ENCODE peak calls at places on chromosome 12, in eight cellular contexts. D is IMR-90, X is mesothelial cell of epicardium, Q is pancreas, T is Calu3, N is thoracic aorta, M is tibial nerve, S is cardiac muscle cell. Z is an unnamed sample.
A peak's percentile ranks its signal among the peaks of the same experiment; 100 is the strongest.

GRCh38 chr12:89082354-89082753 is 269.9 kb downstream of the DUSP6 start:
- DNase-seq in D (peak; percentile 48), X (no peak), Q (no peak), T (no peak), N (no peak), M (no peak), S (no peak), Z (no peak)

GRCh38 chr12:76158518-76159321 is 74.2 kb upstream of the NAP1L1 start:
- DNase-seq in D (peak; percentile 84), X (no peak), Q (no peak), T (peak; percentile 78), N (no peak), M (no peak), S (peak; percentile 62), Z (peak; percentile 33)

GRCh38 chr12:104604070-104604994 is 147.6 kb downstream of the CHST11 start:
- DNase-seq in D (peak; percentile 96), X (no peak), Q (no peak), T (peak; percentile 69), N (peak; percentile 73), M (peak; percentile 45), S (peak; percentile 32), Z (no peak)

GRCh38 chr12:89016970-89017778 is 335.1 kb downstream of the DUSP6 start:
- DNase-seq in D (peak; percentile 76), X (no peak), Q (no peak), T (peak; percentile 65), N (no peak), M (no peak), S (peak; percentile 83), Z (no peak)

GRCh38 chr12:71134405-71134804 is 23.4 kb downstream of the TSPAN8 start:
- DNase-seq in D (no peak), X (no peak), Q (no peak), T (no peak), N (no peak), M (no peak), S (no peak), Z (no peak)

GRCh38 chr12:61647566-61647965 is 612.6 kb upstream of the USP15 start:
- DNase-seq in D (no peak), X (no peak), Q (no peak), T (no peak), N (no peak), M (no peak), S (no peak), Z (no peak)

GRCh38 chr12:108442077-108442476 is 73.0 kb upstream of the FICD start:
- DNase-seq in D (no peak), X (no peak), Q (no peak), T (no peak), N (no peak), M (no peak), S (no peak), Z (no peak)

GRCh38 chr12:74071182-74071581 is 466.5 kb upstream of the ATXN7L3B start:
- DNase-seq in D (no peak), X (no peak), Q (no peak), T (no peak), N (no peak), M (no peak), S (no peak), Z (no peak)

GRCh38 chr12:12608557-12608957 is 3.1 kb upstream of the CREBL2 start:
- DNase-seq in D (peak; percentile 17), X (no peak), Q (no peak), T (peak; percentile 18), N (no peak), M (no peak), S (no peak), Z (no peak)
- TF ChIP-seq CTCF in D (peak; percentile 12), X (no peak), Q (no peak), T (no peak), N (no peak), M (no peak), S (no peak), Z (no peak)

GRCh38 chr12:52178984-52179383 is 12.8 kb downstream of the KRT80 start:
- DNase-seq in D (no peak), X (no peak), Q (no peak), T (no peak), N (no peak), M (no peak), S (no peak), Z (no peak)

GRCh38 chr12:52172956-52173355 is 18.9 kb downstream of the KRT80 start:
- DNase-seq in D (no peak), X (no peak), Q (no peak), T (no peak), N (no peak), M (no peak), S (no peak), Z (no peak)

GRCh38 chr12:52178443-52178842 is 13.4 kb downstream of the KRT80 start:
- DNase-seq in D (no peak), X (no peak), Q (no peak), T (no peak), N (no peak), M (no peak), S (no peak), Z (no peak)

GRCh38 chr12:52173526-52173925 is 18.3 kb downstream of the KRT80 start:
- DNase-seq in D (no peak), X (no peak), Q (no peak), T (no peak), N (no peak), M (no peak), S (no peak), Z (no peak)

GRCh38 chr12:52175411-52176350 is 16.1 kb downstream of the KRT80 start:
- DNase-seq in D (no peak), X (no peak), Q (no peak), T (no peak), N (no peak), M (no peak), S (no peak), Z (no peak)
- TF ChIP-seq CTCF in D (peak; percentile 12), X (peak; percentile 29), Q (no peak), T (no peak), N (no peak), M (no peak), S (peak; percentile 28), Z (no peak)

DNA sequence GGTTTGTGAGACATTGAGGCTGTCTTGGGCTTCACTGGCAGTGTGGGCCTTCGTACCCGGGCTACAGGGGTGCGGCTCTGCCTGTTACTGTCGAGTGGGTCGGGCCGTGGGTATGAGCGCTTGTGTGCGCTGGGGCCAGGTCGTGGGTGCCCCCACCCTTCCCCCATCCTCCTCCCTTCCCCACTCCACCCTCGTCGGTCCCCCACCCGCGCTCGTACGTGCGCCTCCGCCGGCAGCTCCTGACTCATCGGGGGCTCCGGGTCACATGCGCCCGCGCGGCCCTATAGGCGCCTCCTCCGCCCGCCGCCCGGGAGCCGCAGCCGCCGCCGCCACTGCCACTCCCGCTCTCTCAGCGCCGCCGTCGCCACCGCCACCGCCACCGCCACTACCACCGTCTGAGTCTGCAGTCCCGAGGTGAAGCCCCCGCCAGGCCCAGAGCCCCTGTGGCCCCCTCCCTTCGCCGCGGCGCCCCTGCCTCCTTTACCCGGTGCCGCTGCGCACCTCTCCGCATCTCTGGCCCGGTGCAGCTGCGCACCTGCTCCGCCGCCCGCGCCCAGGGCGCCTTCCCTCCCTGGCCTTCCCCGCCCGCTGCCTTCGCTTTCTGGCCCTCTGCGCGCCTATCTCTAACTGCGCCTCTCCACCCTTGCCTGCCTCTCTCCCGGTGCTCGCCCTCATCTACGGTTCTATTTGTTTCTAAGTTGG is at the start of gene ENO2:
- DNase-seq in D (peak; percentile 63), X (peak; percentile 71), Q (peak; percentile 87), T (peak; percentile 71), N (peak; percentile 60), M (peak; percentile 59), S (peak; percentile 80), Z (peak; percentile 71)
- TF ChIP-seq CTCF in D (no peak), X (no peak), Q (no peak), T (no peak), N (no peak), M (no peak), S (no peak), Z (no peak)

GRCh38 chr12:26031318-26031717 is 72.8 kb downstream of the RASSF8 start:
- DNase-seq in D (no peak), X (no peak), Q (no peak), T (no peak), N (no peak), M (no peak), S (no peak), Z (no peak)

GRCh38 chr12:26029741-26030033 is 71.2 kb downstream of the RASSF8 start:
- DNase-seq in D (peak; percentile 30), X (no peak), Q (no peak), T (no peak), N (no peak), M (no peak), S (no peak), Z (no peak)

GRCh38 chr12:26030371-26030770 is 71.9 kb downstream of the RASSF8 start:
- DNase-seq in D (no peak), X (no peak), Q (no peak), T (no peak), N (no peak), M (no peak), S (no peak), Z (no peak)

GRCh38 chr12:26027401-26027800 is 68.9 kb downstream of the RASSF8 start:
- DNase-seq in D (no peak), X (no peak), Q (no peak), T (peak; percentile 6), N (no peak), M (no peak), S (no peak), Z (no peak)

DNA sequence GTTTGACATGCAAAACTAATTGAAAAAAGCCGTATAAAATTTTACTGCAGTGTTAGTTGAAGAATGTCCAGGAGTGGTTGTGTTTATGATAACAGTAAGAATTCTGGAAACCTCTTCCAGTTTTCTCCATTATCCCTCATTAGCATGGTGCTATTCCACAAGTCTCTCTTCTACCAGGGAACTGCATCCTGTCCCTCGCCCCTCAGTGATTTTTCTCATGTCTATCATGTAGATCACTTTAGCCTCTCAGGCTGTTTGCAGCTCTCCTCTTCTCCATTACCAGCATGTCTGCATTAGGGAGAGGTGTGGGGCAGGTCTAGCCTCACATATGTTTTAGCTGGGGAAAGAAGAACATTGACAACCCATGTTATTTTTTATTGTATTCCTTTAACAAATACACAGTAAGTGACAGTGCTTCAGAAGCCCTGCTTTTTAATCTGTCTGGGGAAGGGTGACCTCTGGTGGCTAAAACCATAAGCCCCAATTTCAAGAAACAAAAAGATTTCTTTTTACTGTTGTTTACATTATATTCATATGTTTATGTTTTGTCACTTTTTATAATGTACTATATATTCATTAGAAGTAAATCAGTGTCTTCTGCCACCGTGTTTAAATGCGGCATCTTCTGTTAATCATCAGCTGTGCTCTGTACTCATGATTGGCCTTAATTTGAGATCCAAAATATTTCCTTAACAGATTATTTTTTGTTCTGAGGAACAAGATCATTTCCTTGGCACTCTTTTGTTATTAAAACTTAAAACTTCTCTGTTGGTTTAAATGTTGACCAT is 70.7 kb downstream of the RASSF8 start:
- DNase-seq in D (peak; percentile 67), X (no peak), Q (no peak), T (peak; percentile 52), N (no peak), M (no peak), S (peak; percentile 47), Z (no peak)
- TF ChIP-seq CTCF in D (peak; percentile 84), X (peak; percentile 59), Q (peak; percentile 54), T (peak; percentile 51), N (peak; percentile 74), M (peak; percentile 80), S (peak; percentile 74), Z (peak; percentile 96)

GRCh38 chr12:67624355-67624754 is 24.2 kb upstream of the DYRK2 start:
- DNase-seq in D (no peak), X (no peak), Q (no peak), T (no peak), N (no peak), M (no peak), S (no peak), Z (no peak)
- TF ChIP-seq CTCF in D (no peak), X (no peak), Q (no peak), T (no peak), N (no peak), M (no peak), S (no peak), Z (no peak)

Z was measured in activated B cell treated with CpG ODN at 0.5 μM for 24 hours.